ENCODE peak calls at places on chromosomes 4 and X, in ten cellular contexts. Y is keratinocyte, B is mammary epithelial cell, H is neural progenitor cell, A is tibial artery, L is cardiac muscle cell, Z is lower lobe of right lung, C is MM.1S, T is H9, X is prostate gland. N is an unnamed sample. For H3K27me3 and H3K4me1, the result is how much of the 10 kb centered on the place peaks cover.

GRCh38 chrX:41781500-41781899 is 57.5 kb downstream of the GPR82 start:
- DNase-seq in Y (no peak), Z (no peak), B (peak), H (peak), X (no peak), T (no peak), A (no peak), C (peak), L (peak), N (no peak)

GRCh38 chrX:72346306-72346949 is 40.7 kb upstream of the CITED1 start:
- DNase-seq in X (no peak), L (no peak), A (no peak), T (peak), Z (no peak), H (peak), B (no peak), Y (no peak), C (no peak), N (no peak)

GRCh38 chr4:105495667-105496066 is 21.8 kb upstream of the PPA2 start:
- DNase-seq in T (no peak), L (no peak), A (no peak), C (no peak), B (peak), Y (no peak), H (no peak), X (no peak), Z (no peak), N (no peak)

GRCh38 chr4:40750461-40751258 is 905 bp downstream of the NSUN7 start:
- DNase-seq in X (peak), B (peak), Z (no peak), T (peak), L (peak), Y (no peak), C (no peak), H (peak), A (no peak), N (no peak)

GRCh38 chr4:664713-665231 is 9.3 kb downstream of the ATP5ME start:
- DNase-seq in C (no peak), Y (no peak), B (no peak), Z (peak), T (peak), L (no peak), X (no peak), H (no peak), A (no peak), N (peak)

GRCh38 chrX:39201305-39201990 is 400.2 kb downstream of the MID1IP1 start:
- DNase-seq in A (no peak), Y (peak), B (peak), C (no peak), T (no peak), H (no peak), Z (no peak), L (no peak), X (no peak), N (no peak)

GRCh38 chrX:17474892-17475291 is 99.9 kb downstream of the NHS start:
- DNase-seq in Z (no peak), H (no peak), L (no peak), Y (peak), C (no peak), A (no peak), X (no peak), T (no peak), B (peak), N (no peak)

GRCh38 chr4:2832309-2832980 is 11.2 kb upstream of the ADD1 start:
- DNase-seq in C (no peak), X (no peak), T (no peak), A (no peak), H (no peak), B (no peak), Z (peak), Y (no peak), L (no peak), N (peak)

GRCh38 chr4:150046728-150047217 is 31.5 kb upstream of the DCLK2 start:
- DNase-seq in A (no peak), B (no peak), H (no peak), C (no peak), X (no peak), L (no peak), Y (no peak), T (no peak), Z (no peak), N (no peak)

GRCh38 chr4:62640296-62640695 is 1440.2 kb downstream of the ADGRL3 start:
- DNase-seq in Y (no peak), L (no peak), Z (no peak), H (no peak), C (no peak), X (no peak), B (no peak), A (no peak), T (no peak), N (no peak)

GRCh38 chrX:108025954-108026616 is 18.8 kb upstream of the VSIG1 start:
- DNase-seq in Z (no peak), Y (no peak), B (no peak), H (no peak), T (no peak), C (no peak), X (no peak), A (no peak), L (no peak), N (no peak)

GRCh38 chrX:108032944-108033343 is 11.9 kb upstream of the VSIG1 start:
- DNase-seq in T (no peak), H (no peak), X (no peak), A (no peak), B (no peak), Y (no peak), Z (no peak), L (no peak), C (no peak), N (no peak)

GRCh38 chrX:108029928-108030711 is 14.7 kb upstream of the VSIG1 start:
- DNase-seq in Y (no peak), T (no peak), H (no peak), X (no peak), Z (no peak), B (no peak), L (no peak), A (no peak), C (no peak), N (no peak)

GRCh38 chrX:108033890-108034289 is 11.0 kb upstream of the VSIG1 start:
- DNase-seq in B (no peak), H (no peak), Z (no peak), Y (no peak), T (no peak), A (no peak), X (no peak), C (no peak), L (no peak), N (no peak)

DNA sequence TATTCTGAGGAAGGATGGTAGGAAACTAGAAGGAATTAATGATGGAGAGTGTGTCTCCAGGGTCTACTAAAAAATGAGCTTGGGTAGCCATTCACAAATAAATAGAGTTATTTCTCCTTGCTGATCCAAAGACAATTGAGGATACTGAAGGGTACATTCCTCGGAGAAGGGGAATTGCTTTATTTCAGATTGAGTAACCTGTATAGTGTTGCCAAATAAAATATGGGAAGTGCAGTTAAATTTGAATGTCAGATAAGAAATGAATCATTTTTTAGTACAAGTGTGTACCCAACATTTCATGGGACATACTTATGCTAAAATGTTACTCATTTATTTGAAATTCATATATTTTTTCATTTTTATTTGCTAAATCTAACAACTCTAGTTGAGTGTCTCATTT is 16.0 kb upstream of the VSIG1 start:
- DNase-seq in Y (no peak), Z (no peak), T (no peak), L (no peak), H (no peak), B (no peak), X (no peak), C (no peak), A (no peak), N (no peak)
- H3K27me3 ChIP-seq in Y (under half), Z (under half), T (under half), L (under half), H (under half), B (under half), X (under half), C (under half), A (under half), N (under half)

GRCh38 chrX:118772051-118772450 is 44.6 kb downstream of the IL13RA1 start:
- DNase-seq in Y (no peak), X (no peak), L (no peak), B (peak), A (no peak), Z (no peak), H (no peak), T (no peak), C (no peak), N (no peak)
- H3K4me1 ChIP-seq in Y (under half), X (under half), L (under half), B (under half), A (under half), Z (under half), H (under half), T (under half), C (under half), N (under half)

DNA sequence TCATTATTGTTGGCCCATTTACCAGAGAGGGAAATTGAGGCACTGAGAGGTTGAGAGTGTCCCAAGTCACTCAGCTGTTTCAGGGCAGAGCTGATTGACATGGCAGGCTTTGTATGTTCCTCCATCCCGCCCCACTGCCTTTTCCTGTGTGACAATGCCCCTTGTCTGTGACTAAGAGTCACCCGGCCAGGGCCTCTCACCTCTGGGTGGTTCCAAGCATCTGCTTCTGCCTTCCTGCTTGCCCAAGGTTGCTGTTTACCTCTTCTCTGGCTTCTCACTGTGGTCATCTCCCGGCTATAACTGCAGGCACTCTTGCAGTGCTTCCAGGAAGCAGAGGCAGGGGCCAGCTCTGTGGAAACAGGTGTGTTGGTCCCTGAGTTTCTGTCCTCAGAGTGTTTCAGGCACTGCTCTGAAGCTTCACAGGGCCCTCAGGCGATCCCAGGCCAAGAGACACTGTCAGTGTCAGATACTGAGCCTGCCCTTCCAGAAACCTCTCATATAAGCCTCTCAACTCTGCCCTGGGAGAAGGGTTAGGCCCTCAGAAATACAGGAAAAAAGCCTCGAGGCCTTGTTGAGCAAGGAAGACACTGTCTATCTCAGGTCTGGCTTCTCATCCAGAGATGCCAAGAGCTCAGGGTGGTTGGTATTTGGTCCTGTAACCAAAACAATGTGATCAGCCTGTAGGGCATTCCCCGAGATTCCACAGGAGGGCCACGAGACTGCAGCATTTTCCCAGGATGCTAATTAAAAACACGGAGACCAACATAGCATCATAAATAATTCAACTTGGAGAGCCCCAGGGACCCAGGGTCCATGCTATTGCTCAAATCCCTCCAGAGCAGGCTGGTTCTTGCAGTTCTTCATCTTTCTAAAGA is 42.0 kb upstream of the PROM1 start:
- DNase-seq in Z (no peak), L (no peak), X (no peak), H (no peak), A (no peak), T (no peak), Y (no peak), B (no peak), C (no peak), N (no peak)
- TF ChIP-seq CTCF in Z (no peak), L (no peak), X (no peak), H (no peak), A (no peak), T (no peak), Y (no peak), B (no peak), C (no peak), N (no peak)

GRCh38 chrX:136431625-136432024 is 56.1 kb upstream of the BRS3 start:
- DNase-seq in C (no peak), Y (no peak), A (no peak), L (no peak), H (no peak), B (no peak), T (no peak), X (no peak), Z (no peak), N (no peak)
- H3K27me3 ChIP-seq in C (under half), Y (under half), A (under half), L (under half), H (under half), B (under half), T (under half), X (under half), Z (under half), N (under half)

DNA sequence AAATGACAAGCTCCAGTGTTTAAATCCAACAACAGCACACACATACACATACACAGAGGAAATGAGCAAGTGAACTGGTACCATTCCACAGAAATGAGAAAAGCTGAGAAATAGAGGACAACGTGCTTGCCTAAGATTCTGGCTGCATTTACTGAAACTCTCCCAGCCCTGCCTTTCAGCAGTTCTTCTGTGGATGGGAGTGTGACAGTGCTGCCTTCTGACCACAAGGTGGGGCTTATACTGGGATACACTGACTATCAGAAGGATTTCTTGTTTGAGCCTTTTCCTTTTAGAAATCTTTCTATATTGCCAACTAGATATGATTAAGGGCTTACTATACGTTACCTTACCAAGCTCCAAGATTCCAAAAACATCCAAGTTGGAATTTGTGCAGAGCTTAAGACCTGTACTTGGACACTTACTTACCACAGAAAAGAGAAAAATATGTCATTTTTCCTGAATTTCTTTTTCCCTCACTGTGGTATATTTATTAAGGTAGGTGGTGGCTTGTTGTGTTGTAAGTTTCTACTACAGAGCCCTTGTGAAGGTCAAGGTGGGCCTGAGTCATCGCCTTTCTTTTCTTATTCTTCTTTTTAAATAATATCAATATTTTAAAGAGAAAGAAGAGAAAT is 10.7 kb upstream of the CXCL8 start:
- DNase-seq in B (peak), A (peak), Z (peak), L (peak), Y (no peak), C (peak), H (peak), X (peak), T (peak), N (peak)
- H3K4me1 ChIP-seq in B (under half), A (under half), Z (under half), L (under half), Y (under half), C (under half), H (under half), X (under half), T (under half), N (half or more)

N was measured in left lung.